ENCODE peak calls at places on chromosomes 1 and 21, in nine cellular contexts. O is BE2C; E is left lobe of liver; X is RWPE1; C is activated naive CD8-positive, alpha-beta T cell treated with anti-CD3 and anti-CD28 coated beads, Interleukin-2, amount 50 U/mL, for 24 hours; K is mucosa of gallbladder; L is GM03348; B is stimulated activated CD8-positive, alpha-beta memory T cell treated with anti-CD3 and anti-CD28 coated beads, Interleukin-4, amount 100 ng/mL, for 24 hours; A is H54. S is an unnamed sample.

GRCh38 chr1:100187912-100188311 is 9.9 kb upstream of the LRRC39 start:
- DNase-seq in X (no peak), C (no peak), L (peak), E (peak), O (no peak), K (no peak), A (no peak), B (no peak), S (no peak)

GRCh38 chr1:211788626-211789025 is 41.9 kb downstream of the LPGAT1 start:
- DNase-seq in X (no peak), A (no peak), L (no peak), O (no peak), E (no peak), C (no peak), K (no peak), B (no peak), S (no peak)

GRCh38 chr21:25384782-25385181 is 222.5 kb downstream of the MRPL39 start:
- DNase-seq in X (no peak), E (no peak), C (no peak), A (no peak), O (no peak), K (no peak), L (no peak), B (no peak), S (no peak)

GRCh38 chr21:36854391-36854790 is 112.1 kb downstream of the HLCS start:
- DNase-seq in L (peak), A (no peak), C (peak), K (no peak), O (peak), B (no peak), X (no peak), E (no peak), S (no peak)

GRCh38 chr1:42822833-42823392 is 5.7 kb upstream of the SVBP start:
- DNase-seq in A (no peak), X (no peak), L (peak), B (no peak), O (no peak), K (no peak), C (no peak), E (no peak), S (no peak)

GRCh38 chr1:203871114-203871875 is 9.9 kb downstream of the SNRPE start:
- DNase-seq in B (no peak), A (peak), C (no peak), K (peak), E (no peak), L (peak), X (peak), O (peak), S (no peak)

GRCh38 chr21:36209626-36210171 is 53.1 kb downstream of the DOP1B start:
- DNase-seq in A (no peak), C (peak), B (peak), O (peak), X (peak), K (peak), L (peak), E (no peak), S (no peak)

GRCh38 chr1:57017201-57017600 is 51.4 kb upstream of the C8B start:
- DNase-seq in O (no peak), L (peak), A (no peak), K (no peak), C (no peak), X (no peak), B (no peak), E (no peak), S (no peak)

S was measured in vagina.